ENCODE peak calls at places on chromosome 7, in seven cellular contexts. G is Panc1; C is body of pancreas; J is psoas muscle; I is naive thymus-derived CD4-positive, alpha-beta T cell; T is small intestine; Q is Peyer's patch. R is an unnamed sample.

GRCh38 chr7:85191383-85191782 is 4.5 kb upstream of the SEMA3D start:
- DNase-seq in G (no peak), C (no peak), J (no peak), I (no peak), T (peak; percentile 24), Q (no peak), R (no peak)

GRCh38 chr7:128155100-128155763 is 85.8 kb upstream of the LEP start:
- DNase-seq in G (no peak), C (no peak), J (no peak), I (no peak), T (no peak), Q (no peak), R (no peak)

GRCh38 chr7:121697731-121698396 is 175.1 kb upstream of the PTPRZ1 start:
- DNase-seq in G (no peak), C (no peak), J (no peak), I (no peak), T (no peak), Q (no peak), R (peak; percentile 4)

GRCh38 chr7:1175967-1176851 is 16.2 kb upstream of the ZFAND2A start:
- DNase-seq in G (peak; percentile 72), C (peak; percentile 84), J (peak; percentile 90), I (peak; percentile 50), T (peak; percentile 82), Q (peak; percentile 91), R (no peak)

GRCh38 chr7:471866-472639 is 47.6 kb downstream of the PDGFA start:
- DNase-seq in G (no peak), C (peak; percentile 45), J (peak; percentile 96), I (peak; percentile 43), T (no peak), Q (peak; percentile 55), R (no peak)

GRCh38 chr7:23618241-23618640 is 21.1 kb downstream of the CCDC126 start:
- DNase-seq in G (no peak), C (no peak), J (no peak), I (no peak), T (no peak), Q (no peak), R (no peak)

GRCh38 chr7:77415822-77416620 is at the start of gene GSAP:
- DNase-seq in G (no peak), C (peak; percentile 84), J (peak; percentile 76), I (peak; percentile 42), T (peak; percentile 80), Q (peak; percentile 88), R (no peak)

GRCh38 chr7:44290250-44290616 is 35.2 kb downstream of the CAMK2B start:
- DNase-seq in G (no peak), C (no peak), J (peak; percentile 12), I (no peak), T (no peak), Q (peak; percentile 33), R (no peak)

GRCh38 chr7:158695726-158696452 is 8.7 kb downstream of the NCAPG2 start:
- DNase-seq in G (no peak), C (peak; percentile 86), J (no peak), I (peak; percentile 53), T (peak; percentile 79), Q (peak; percentile 81), R (no peak)

GRCh38 chr7:5063698-5064097 is 18.0 kb downstream of the RBAK start:
- DNase-seq in G (no peak), C (no peak), J (no peak), I (no peak), T (no peak), Q (no peak), R (no peak)
- H3K4me3 ChIP-seq in G (no peak overlapping the region), C (no peak overlapping the region), J (no peak overlapping the region), I (peak overlapping the region; percentile 8), T (no peak overlapping the region), Q (no peak overlapping the region), R (no peak overlapping the region)

DNA sequence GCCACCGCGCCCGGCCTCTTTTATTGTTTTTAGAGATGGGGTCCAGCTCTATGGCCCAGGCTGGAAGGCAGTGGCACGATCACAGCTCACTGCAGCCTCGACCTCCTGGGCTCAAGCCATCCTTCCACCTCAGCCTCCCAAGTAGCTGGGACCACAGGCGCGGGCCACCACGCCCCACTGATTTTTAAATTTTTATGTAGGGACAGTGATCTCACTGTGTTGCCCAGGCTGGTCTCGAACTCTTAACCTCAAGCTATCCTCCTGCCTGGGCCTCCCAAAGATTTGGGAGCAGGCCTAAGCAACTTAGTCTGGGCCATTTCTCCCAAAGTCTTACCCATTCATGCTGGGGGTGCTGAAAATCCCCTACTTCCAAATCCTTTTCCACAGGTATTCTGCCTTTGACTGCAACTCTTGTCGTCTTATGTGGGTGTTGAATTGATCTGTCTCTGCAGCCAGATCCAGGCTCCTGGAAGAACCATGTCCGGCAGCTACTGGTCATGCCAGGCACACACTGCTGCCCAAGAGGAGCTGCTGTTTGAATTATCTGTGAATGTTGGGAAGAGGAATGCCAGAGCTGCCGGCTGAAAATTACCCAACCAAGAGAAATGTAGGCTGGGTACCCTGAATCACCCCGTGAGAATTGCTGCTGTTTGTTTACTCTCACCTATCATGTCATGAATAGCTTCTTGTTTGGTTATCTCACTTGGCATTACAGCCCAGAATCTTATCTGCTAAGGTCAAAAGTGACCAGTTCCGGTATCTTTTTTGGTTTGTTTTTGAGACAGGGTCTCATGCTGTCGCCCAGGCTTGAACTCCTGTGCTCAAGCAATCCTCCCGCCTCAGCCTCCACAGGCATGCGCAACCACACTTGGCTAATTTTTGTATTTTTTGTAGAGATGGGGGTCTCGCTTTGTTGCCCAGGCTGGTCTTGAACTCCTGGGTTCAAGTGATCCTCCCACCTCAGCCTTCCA is 1.1 kb downstream of the ZDHHC4 start:
- DNase-seq in G (no peak), C (no peak), J (no peak), I (no peak), T (no peak), Q (no peak), R (no peak)
- H3K4me3 ChIP-seq in G (peak overlapping the region; percentile 94), C (no peak overlapping the region), J (peak overlapping the region; percentile 82), I (peak overlapping the region; percentile 76), T (no peak overlapping the region), Q (peak overlapping the region; percentile 94), R (no peak overlapping the region)

GRCh38 chr7:76133839-76134238 is 67.9 kb upstream of the SRRM3 start:
- DNase-seq in G (no peak), C (no peak), J (no peak), I (no peak), T (no peak), Q (no peak), R (no peak)
- H3K4me3 ChIP-seq in G (no peak overlapping the region), C (no peak overlapping the region), J (no peak overlapping the region), I (peak overlapping the region; percentile 28), T (no peak overlapping the region), Q (no peak overlapping the region), R (no peak overlapping the region)

GRCh38 chr7:155169081-155169480 is 99.0 kb downstream of the HTR5A start:
- DNase-seq in G (no peak), C (no peak), J (no peak), I (no peak), T (no peak), Q (no peak), R (no peak)

GRCh38 chr7:155168607-155169006 is 98.5 kb downstream of the HTR5A start:
- DNase-seq in G (no peak), C (no peak), J (no peak), I (no peak), T (no peak), Q (no peak), R (no peak)

GRCh38 chr7:155166673-155167370 is 96.7 kb downstream of the HTR5A start:
- DNase-seq in G (peak; percentile 98), C (no peak), J (peak; percentile 80), I (no peak), T (no peak), Q (peak; percentile 53), R (peak; percentile 85)

GRCh38 chr7:155166108-155166507 is 96.0 kb downstream of the HTR5A start:
- DNase-seq in G (no peak), C (no peak), J (no peak), I (no peak), T (no peak), Q (no peak), R (no peak)

DNA sequence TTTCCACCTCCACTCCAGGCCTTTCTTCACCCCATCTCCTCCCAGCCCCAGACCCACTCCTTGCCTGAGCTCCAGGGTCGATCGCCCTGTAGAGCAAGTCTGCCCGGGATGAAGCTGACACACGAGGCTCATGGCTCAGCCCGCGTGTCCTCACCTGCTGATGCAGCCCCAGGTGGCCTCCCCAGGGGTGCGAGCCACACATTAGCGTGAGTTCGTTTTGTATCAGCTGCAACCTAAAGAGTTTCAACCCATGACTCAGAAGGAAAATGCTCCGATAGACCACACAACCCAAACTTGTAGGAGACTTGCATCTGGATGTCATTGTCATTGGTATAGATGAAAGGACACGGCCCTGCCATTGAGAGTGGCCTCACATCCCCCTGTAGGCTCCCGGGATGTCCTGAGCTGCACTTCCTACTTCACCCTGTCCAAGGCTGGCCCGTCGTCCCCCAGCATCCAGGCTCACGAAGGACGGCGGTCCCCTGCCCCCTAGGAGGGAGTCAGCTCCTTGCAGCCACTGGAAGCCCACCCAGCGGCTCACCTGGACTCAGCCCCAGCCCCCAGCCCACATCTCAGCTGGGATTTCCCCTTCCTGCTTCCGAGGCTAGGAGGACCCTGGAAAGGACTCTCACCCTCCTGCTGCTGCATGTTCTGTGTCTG is 97.7 kb downstream of the HTR5A start:
- DNase-seq in G (no peak), C (no peak), J (no peak), I (no peak), T (no peak), Q (no peak), R (no peak)
- H3K4me3 ChIP-seq in G (no peak overlapping the region), C (no peak overlapping the region), J (no peak overlapping the region), I (no peak overlapping the region), T (no peak overlapping the region), Q (no peak overlapping the region), R (no peak overlapping the region)

DNA sequence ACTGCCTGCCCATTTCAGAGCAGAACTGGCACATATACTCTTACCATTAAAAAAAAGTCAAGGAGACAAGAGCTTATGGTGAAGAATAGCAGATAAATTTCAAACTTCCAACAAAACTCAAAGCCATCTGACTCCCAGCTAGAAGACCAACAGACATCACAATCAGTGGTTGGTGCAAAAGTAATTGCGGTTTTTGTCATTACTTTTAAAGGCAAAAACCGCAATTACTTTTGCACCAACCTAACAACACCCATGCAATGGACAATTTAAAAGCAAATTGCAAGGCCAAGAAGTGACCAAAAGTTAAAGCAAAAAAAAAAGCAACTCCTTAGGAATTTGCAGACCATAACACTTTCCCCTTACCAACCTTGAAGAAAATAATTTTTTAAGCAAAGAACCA is 18.8 kb downstream of the GLI3 start:
- DNase-seq in G (no peak), C (no peak), J (no peak), I (no peak), T (no peak), Q (no peak), R (no peak)
- H3K4me3 ChIP-seq in G (no peak overlapping the region), C (no peak overlapping the region), J (no peak overlapping the region), I (no peak overlapping the region), T (no peak overlapping the region), Q (no peak overlapping the region), R (peak overlapping the region; percentile 34)

GRCh38 chr7:106377847-106378361 is 93.1 kb upstream of the NAMPT start:
- DNase-seq in G (no peak), C (no peak), J (no peak), I (no peak), T (no peak), Q (no peak), R (no peak)
- H3K4me3 ChIP-seq in G (peak overlapping the region; percentile 12), C (no peak overlapping the region), J (no peak overlapping the region), I (no peak overlapping the region), T (no peak overlapping the region), Q (no peak overlapping the region), R (no peak overlapping the region)